ENCODE peak calls at places on chromosomes 7 and 10, in four cellular contexts. M, R, D and A are unnamed samples.

GRCh38 chr10:27744478-27745379 is 890 bp downstream of the MKX start:
- DNase-seq in M (peak; percentile 86), R (no peak), D (peak; percentile 16), A (no peak)

GRCh38 chr10:44030132-44030531 is 354.8 kb downstream of the CXCL12 start:
- DNase-seq in M (no peak), R (peak; percentile 5), D (no peak), A (no peak)

GRCh38 chr7:4809691-4810090 is 34.3 kb downstream of the AP5Z1 start:
- DNase-seq in M (no peak), R (no peak), D (no peak), A (no peak)

GRCh38 chr7:113652501-113652900 is 266.3 kb downstream of the PPP1R3A start:
- DNase-seq in M (no peak), R (no peak), D (no peak), A (no peak)

GRCh38 chr10:68462536-68462935 is 9.2 kb downstream of the DNA2 start:
- DNase-seq in M (no peak), R (no peak), D (no peak), A (no peak)

GRCh38 chr7:95427123-95427522 is 7.7 kb downstream of the PON2 start:
- DNase-seq in M (no peak), R (no peak), D (no peak), A (no peak)

GRCh38 chr7:113487925-113488731 is 369.8 kb upstream of the SMIM30 start:
- DNase-seq in M (peak; percentile 45), R (no peak), D (no peak), A (no peak)

GRCh38 chr10:48442090-48442808 is 135.8 kb downstream of the MAPK8 start:
- DNase-seq in M (peak; percentile 53), R (no peak), D (no peak), A (no peak)

GRCh38 chr10:127234306-127234800 is 38.0 kb upstream of the INSYN2A start:
- DNase-seq in M (no peak), R (no peak), D (no peak), A (no peak)

GRCh38 chr10:50471583-50471975 is 152.2 kb downstream of the SGMS1 start:
- DNase-seq in M (no peak), R (no peak), D (no peak), A (no peak)

GRCh38 chr10:120598377-120598776 is 141.3 kb downstream of the PLPP4 start:
- DNase-seq in M (no peak), R (no peak), D (no peak), A (no peak)
- TF ChIP-seq CTCF in M (no peak), R (no peak), D (no peak), A (no peak)

GRCh38 chr10:21160116-21160515 is 263.0 kb upstream of the NEBL start:
- DNase-seq in M (no peak), R (no peak), D (no peak), A (no peak)

GRCh38 chr10:21161090-21161625 is 264.0 kb upstream of the NEBL start:
- DNase-seq in M (no peak), R (no peak), D (no peak), A (no peak)

GRCh38 chr10:21159669-21160068 is 262.6 kb upstream of the NEBL start:
- DNase-seq in M (no peak), R (no peak), D (no peak), A (no peak)

GRCh38 chr10:21157664-21158063 is 260.6 kb upstream of the NEBL start:
- DNase-seq in M (no peak), R (no peak), D (no peak), A (no peak)

DNA sequence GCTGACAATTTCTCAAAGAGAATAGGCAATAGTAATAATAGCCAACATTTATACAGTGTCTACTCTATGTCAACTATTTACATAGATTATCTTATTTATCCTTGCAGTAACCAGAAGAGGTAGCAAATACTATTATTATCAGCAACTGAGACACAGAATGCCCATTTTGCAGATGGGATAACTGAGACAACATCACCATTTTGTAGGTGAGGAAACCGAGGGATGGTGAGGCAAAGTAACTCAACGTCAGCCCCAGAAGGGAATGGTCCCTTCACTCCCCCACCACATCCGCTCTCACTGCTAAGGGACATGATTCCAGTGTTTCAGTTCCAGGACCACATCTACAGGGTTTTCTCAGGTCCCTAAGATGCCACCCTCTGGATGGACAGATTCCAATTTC is 261.2 kb upstream of the NEBL start:
- DNase-seq in M (no peak), R (no peak), D (no peak), A (no peak)
- TF ChIP-seq CTCF in M (no peak), R (no peak), D (no peak), A (no peak)

GRCh38 chr10:24884793-24885192 is 67.6 kb downstream of the PRTFDC1 start:
- DNase-seq in M (no peak), R (no peak), D (no peak), A (no peak)
- TF ChIP-seq CTCF in M (no peak), R (no peak), D (no peak), A (no peak)

GRCh38 chr10:34981834-34982233 is 108.3 kb downstream of the CUL2 start:
- DNase-seq in M (no peak), R (no peak), D (no peak), A (no peak)

GRCh38 chr10:34988397-34989067 is 101.6 kb downstream of the CUL2 start:
- DNase-seq in M (no peak), R (no peak), D (no peak), A (no peak)

GRCh38 chr10:34979938-34980337 is 110.2 kb downstream of the CUL2 start:
- DNase-seq in M (no peak), R (no peak), D (no peak), A (no peak)

GRCh38 chr10:34985146-34985545 is 105.0 kb downstream of the CUL2 start:
- DNase-seq in M (no peak), R (no peak), D (no peak), A (no peak)

GRCh38 chr10:34985823-34986222 is 104.3 kb downstream of the CUL2 start:
- DNase-seq in M (no peak), R (peak; percentile 27), D (no peak), A (no peak)
- TF ChIP-seq CTCF in M (no peak), R (peak; percentile 36), D (no peak), A (no peak)

GRCh38 chr10:110221044-110221720 is 13.8 kb downstream of the MXI1 start:
- DNase-seq in M (no peak), R (no peak), D (no peak), A (no peak)

GRCh38 chr10:110219884-110220283 is 12.5 kb downstream of the MXI1 start:
- DNase-seq in M (no peak), R (no peak), D (no peak), A (no peak)

GRCh38 chr10:110220383-110220782 is 13.0 kb downstream of the MXI1 start:
- DNase-seq in M (no peak), R (no peak), D (no peak), A (no peak)

GRCh38 chr10:110222896-110223675 is 15.7 kb downstream of the MXI1 start:
- DNase-seq in M (no peak), R (no peak), D (no peak), A (no peak)

GRCh38 chr10:110221721-110222261 is 14.4 kb downstream of the MXI1 start:
- DNase-seq in M (peak; percentile 80), R (peak; percentile 96), D (peak; percentile 48), A (peak; percentile 42)
- TF ChIP-seq CTCF in M (no peak), R (peak; percentile 24), D (no peak), A (no peak)

DNA sequence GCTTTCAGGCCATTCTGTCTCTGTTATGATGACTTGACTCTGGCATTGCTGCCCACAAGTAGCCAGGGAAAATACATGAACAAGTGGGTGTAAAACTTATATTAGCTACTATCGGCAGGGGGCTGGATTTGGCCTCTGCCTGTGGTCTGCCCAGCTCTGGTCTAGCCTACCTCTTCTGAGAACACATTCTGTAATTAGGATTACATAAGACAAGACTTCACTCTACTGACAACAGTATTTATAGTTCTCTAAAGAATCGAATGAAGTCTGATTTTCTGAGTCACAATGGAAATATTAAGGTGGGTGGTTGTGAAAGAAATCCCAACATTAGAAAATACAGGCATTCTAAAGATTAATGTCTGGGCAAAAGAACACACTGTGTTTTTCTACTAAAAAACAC is 55.5 kb downstream of the DLD start:
- DNase-seq in M (no peak), R (peak; percentile 48), D (no peak), A (no peak)
- TF ChIP-seq CTCF in M (no peak), R (no peak), D (no peak), A (no peak)

DNA sequence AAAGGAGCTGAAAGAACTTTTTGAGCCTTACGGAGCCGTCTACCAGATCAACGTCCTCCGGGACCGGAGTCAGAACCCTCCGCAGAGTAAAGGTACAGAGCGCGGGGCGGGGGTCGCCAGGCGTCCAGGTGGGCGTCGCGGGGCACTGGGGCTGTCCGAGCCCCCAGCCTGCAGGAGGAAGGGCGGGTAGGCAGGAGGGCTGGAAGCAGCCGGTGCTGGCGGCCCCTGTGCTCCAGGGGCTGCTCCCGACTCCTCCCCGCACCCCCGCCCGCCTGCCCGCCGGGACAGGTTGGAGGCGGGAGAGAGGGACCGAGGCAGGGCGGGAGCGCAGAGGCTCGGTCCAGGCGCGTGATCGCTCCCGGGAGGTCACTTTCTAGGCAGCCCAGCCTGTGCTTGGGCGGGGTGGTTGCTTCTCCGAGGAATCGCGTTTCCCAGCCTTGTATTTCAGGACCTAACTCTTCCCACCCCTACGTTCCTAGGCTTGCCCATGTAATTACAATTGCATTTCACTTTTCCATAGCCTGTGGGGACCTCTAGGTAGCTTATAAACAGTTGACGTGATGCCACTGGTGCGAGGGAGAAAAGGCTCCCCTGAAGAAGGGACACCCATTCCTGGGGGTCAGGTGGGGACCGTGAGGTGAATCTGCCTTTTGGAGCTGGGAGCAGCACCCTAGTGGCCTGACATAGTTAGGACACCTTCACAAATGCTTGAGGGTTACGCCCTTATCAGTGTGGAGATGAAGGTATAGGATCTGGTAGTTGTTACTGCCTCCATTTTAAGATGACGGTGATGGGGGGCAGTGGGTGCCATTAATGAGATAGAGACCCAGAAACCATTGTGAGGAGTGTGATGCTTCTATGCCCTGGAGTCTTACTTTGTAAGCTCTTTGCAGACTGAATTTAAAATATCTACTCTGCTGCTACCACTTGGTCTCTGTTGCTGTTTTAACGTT is 148.2 kb downstream of the CELF2 start:
- DNase-seq in M (peak; percentile 89), R (peak; percentile 42), D (peak; percentile 33), A (peak; percentile 53)
- TF ChIP-seq CTCF in M (peak; percentile 23), R (peak; percentile 58), D (peak; percentile 29), A (peak; percentile 71)

DNA sequence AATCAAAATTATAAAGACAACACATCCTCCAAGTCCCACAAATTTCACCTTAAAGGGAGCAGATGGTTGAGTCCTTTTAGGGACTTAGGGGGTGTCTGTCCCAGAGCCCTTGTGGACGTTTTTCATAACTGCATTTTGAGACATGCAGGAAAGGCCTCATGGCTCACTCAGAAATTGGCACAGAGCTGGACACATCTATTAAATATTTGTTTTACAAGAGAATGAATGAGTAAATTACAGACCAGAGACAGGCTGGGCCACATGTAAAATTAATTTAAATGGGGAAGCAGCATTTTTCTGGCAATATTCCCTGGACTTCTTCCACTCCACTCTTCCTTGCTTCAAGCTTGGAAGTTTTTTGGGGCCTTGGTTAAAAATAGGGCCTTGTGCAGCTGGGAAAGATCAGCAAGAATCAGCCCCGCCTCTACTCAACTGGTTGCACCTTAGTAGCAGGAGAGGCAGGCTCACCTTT is 20.0 kb downstream of the LAMB1 start:
- DNase-seq in M (no peak), R (peak; percentile 77), D (no peak), A (no peak)
- TF ChIP-seq CTCF in M (no peak), R (peak; percentile 41), D (peak; percentile 25), A (no peak)